ENCODE peak calls at places on chromosomes 5 and 9, in six cellular contexts. W, F, K, C, O and T are unnamed samples.

GRCh38 chr5:154058055-154059038 is 19.6 kb downstream of the MFAP3 start:
- DNase-seq in F (peak), C (peak), K (peak), O (no peak), W (no peak), T (peak)

GRCh38 chr9:87112656-87113055 is 165.3 kb upstream of the GAS1 start:
- DNase-seq in O (no peak), W (no peak), F (no peak), C (no peak), K (no peak), T (peak)

GRCh38 chr5:57442080-57442839 is 40.4 kb downstream of the ACTBL2 start:
- DNase-seq in O (peak), F (peak), K (no peak), C (peak), W (peak), T (peak)

GRCh38 chr9:79694676-79695400 is 123.1 kb downstream of the TLE4 start:
- DNase-seq in O (no peak), C (peak), F (peak), W (no peak), K (no peak), T (peak)

GRCh38 chr9:21252727-21253547 is 13.1 kb upstream of the IFNA14 start:
- DNase-seq in W (peak), K (no peak), C (peak), F (peak), O (peak), T (peak)

GRCh38 chr5:123992641-123993040 is 480.7 kb downstream of the CSNK1G3 start:
- DNase-seq in W (no peak), K (no peak), F (no peak), C (no peak), O (no peak), T (no peak)

GRCh38 chr5:18752317-18752716 is 1118.1 kb downstream of the TAF11L14 start:
- DNase-seq in O (no peak), W (no peak), F (no peak), C (no peak), K (no peak), T (no peak)

GRCh38 chr5:114928644-114929462 is 240.9 kb downstream of the TRIM36 start:
- DNase-seq in K (no peak), O (no peak), W (no peak), C (no peak), F (no peak), T (no peak)

GRCh38 chr9:137195525-137196220 is 4.9 kb downstream of the TPRN start:
- DNase-seq in K (peak), W (no peak), O (no peak), C (no peak), F (no peak), T (no peak)

GRCh38 chr5:95808686-95809413 is 13.7 kb downstream of the GLRX start:
- DNase-seq in W (peak), F (peak), C (no peak), K (peak), O (no peak), T (peak)

GRCh38 chr5:107671742-107672211 is 1.0 kb upstream of the EFNA5 start:
- DNase-seq in F (no peak), K (no peak), W (no peak), C (peak), O (peak), T (peak)

GRCh38 chr9:134492281-134492691 is 149.3 kb upstream of the COL5A1 start:
- DNase-seq in K (no peak), C (no peak), W (peak), F (no peak), O (no peak), T (peak)

GRCh38 chr5:151718168-151718567 is 31.5 kb upstream of the SPARC start:
- DNase-seq in W (no peak), O (no peak), F (no peak), K (no peak), C (no peak), T (peak)
- H3K4me3 ChIP-seq in W (no peak), O (no peak), F (no peak), K (no peak), C (no peak), T (peak)

GRCh38 chr5:41637869-41638268 is 127.5 kb upstream of the PLCXD3 start:
- DNase-seq in F (peak), O (no peak), W (no peak), K (no peak), C (no peak), T (no peak)
- TF ChIP-seq CTCF in F (peak), O (no peak), W (peak), K (no peak), C (no peak), T (peak)

GRCh38 chr9:130542457-130543228 is 36.7 kb upstream of the FUBP3 start:
- DNase-seq in F (no peak), W (no peak), O (no peak), C (peak), K (no peak), T (no peak)
- H3K4me3 ChIP-seq in F (no peak), W (no peak), O (no peak), C (no peak), K (no peak), T (no peak)

GRCh38 chr5:98333921-98334320 is 439.5 kb upstream of the RGMB start:
- DNase-seq in O (no peak), C (peak), F (no peak), K (no peak), W (no peak), T (peak)
- TF ChIP-seq CTCF in O (no peak), C (no peak), F (no peak), K (no peak), W (no peak), T (no peak)